ENCODE peak calls at places on chromosomes 12 and 14, in nine cellular contexts. One of them, this sample, is unnamed.
A peak's percentile ranks its signal among the peaks of the same experiment; 100 is the strongest.

GRCh38 chr12:51389302-51389999 is 1.8 kb downstream of the GALNT6 start:
- DNase-seq in esophagus squamous epithelium: no peak
- DNase-seq in heart right ventricle: no peak
- DNase-seq in spleen: no peak
- DNase-seq in aorta: no peak
- DNase-seq in transverse colon: peak; percentile 37
- DNase-seq in tibial artery: no peak
- DNase-seq in mucosa of descending colon: peak; percentile 51
- DNase-seq in naive thymus-derived CD4-positive, alpha-beta T cell: no peak
- DNase-seq in this sample: no peak

GRCh38 chr14:101256266-101256665 is 305.0 kb upstream of the DIO3 start:
- DNase-seq in esophagus squamous epithelium: no peak
- DNase-seq in heart right ventricle: no peak
- DNase-seq in spleen: no peak
- DNase-seq in aorta: no peak
- DNase-seq in transverse colon: no peak
- DNase-seq in tibial artery: no peak
- DNase-seq in mucosa of descending colon: no peak
- DNase-seq in naive thymus-derived CD4-positive, alpha-beta T cell: no peak
- DNase-seq in this sample: no peak

GRCh38 chr12:389138-390096 is at the start of gene KDM5A:
- DNase-seq in esophagus squamous epithelium: no peak
- DNase-seq in heart right ventricle: peak; percentile 93
- DNase-seq in spleen: peak; percentile 95
- DNase-seq in aorta: peak; percentile 96
- DNase-seq in transverse colon: peak; percentile 94
- DNase-seq in tibial artery: peak; percentile 81
- DNase-seq in mucosa of descending colon: peak; percentile 92
- DNase-seq in naive thymus-derived CD4-positive, alpha-beta T cell: peak; percentile 97
- DNase-seq in this sample: peak; percentile 93

GRCh38 chr12:69024907-69025306 is 91.9 kb upstream of the CPM start:
- DNase-seq in esophagus squamous epithelium: no peak
- DNase-seq in heart right ventricle: no peak
- DNase-seq in spleen: no peak
- DNase-seq in aorta: no peak
- DNase-seq in transverse colon: no peak
- DNase-seq in tibial artery: no peak
- DNase-seq in mucosa of descending colon: no peak
- DNase-seq in naive thymus-derived CD4-positive, alpha-beta T cell: no peak
- DNase-seq in this sample: no peak

GRCh38 chr12:26195250-26195640 is at the start of gene SSPN:
- DNase-seq in esophagus squamous epithelium: peak; percentile 7
- DNase-seq in heart right ventricle: peak; percentile 73
- DNase-seq in spleen: peak; percentile 83
- DNase-seq in aorta: peak; percentile 85
- DNase-seq in transverse colon: peak; percentile 64
- DNase-seq in tibial artery: peak; percentile 56
- DNase-seq in mucosa of descending colon: peak; percentile 68
- DNase-seq in naive thymus-derived CD4-positive, alpha-beta T cell: no peak
- DNase-seq in this sample: peak; percentile 74

GRCh38 chr14:55458800-55459577 is 18.6 kb upstream of the TBPL2 start:
- DNase-seq in esophagus squamous epithelium: no peak
- DNase-seq in heart right ventricle: no peak
- DNase-seq in spleen: no peak
- DNase-seq in aorta: no peak
- DNase-seq in transverse colon: no peak
- DNase-seq in tibial artery: no peak
- DNase-seq in mucosa of descending colon: no peak
- DNase-seq in naive thymus-derived CD4-positive, alpha-beta T cell: no peak
- DNase-seq in this sample: no peak

GRCh38 chr14:89201645-89202044 is 215.4 kb downstream of the FOXN3 start:
- DNase-seq in esophagus squamous epithelium: no peak
- DNase-seq in heart right ventricle: no peak
- DNase-seq in spleen: no peak
- DNase-seq in aorta: no peak
- DNase-seq in transverse colon: no peak
- DNase-seq in tibial artery: no peak
- DNase-seq in mucosa of descending colon: no peak
- DNase-seq in naive thymus-derived CD4-positive, alpha-beta T cell: no peak
- DNase-seq in this sample: no peak

GRCh38 chr14:57686317-57686716 is 179.6 kb downstream of the SLC35F4 start:
- DNase-seq in esophagus squamous epithelium: no peak
- DNase-seq in heart right ventricle: no peak
- DNase-seq in spleen: no peak
- DNase-seq in aorta: no peak
- DNase-seq in transverse colon: no peak
- DNase-seq in tibial artery: no peak
- DNase-seq in mucosa of descending colon: no peak
- DNase-seq in naive thymus-derived CD4-positive, alpha-beta T cell: no peak
- DNase-seq in this sample: no peak

GRCh38 chr14:85542623-85543022 is 12.7 kb downstream of the FLRT2 start:
- DNase-seq in esophagus squamous epithelium: no peak
- DNase-seq in heart right ventricle: no peak
- DNase-seq in spleen: no peak
- DNase-seq in aorta: no peak
- DNase-seq in transverse colon: no peak
- DNase-seq in tibial artery: no peak
- DNase-seq in mucosa of descending colon: no peak
- DNase-seq in naive thymus-derived CD4-positive, alpha-beta T cell: no peak
- DNase-seq in this sample: no peak
- H3K36me3 ChIP-seq in esophagus squamous epithelium: no peaks in the 10 kb centered on the region
- H3K36me3 ChIP-seq in heart right ventricle: no peaks in the 10 kb centered on the region
- H3K36me3 ChIP-seq in spleen: no peaks in the 10 kb centered on the region
- H3K36me3 ChIP-seq in aorta: no peaks in the 10 kb centered on the region
- H3K36me3 ChIP-seq in transverse colon: no peaks in the 10 kb centered on the region
- H3K36me3 ChIP-seq in tibial artery: no peaks in the 10 kb centered on the region
- H3K36me3 ChIP-seq in mucosa of descending colon: no peaks in the 10 kb centered on the region
- H3K36me3 ChIP-seq in naive thymus-derived CD4-positive, alpha-beta T cell: no peaks in the 10 kb centered on the region
- H3K36me3 ChIP-seq in this sample: no peaks in the 10 kb centered on the region

DNA sequence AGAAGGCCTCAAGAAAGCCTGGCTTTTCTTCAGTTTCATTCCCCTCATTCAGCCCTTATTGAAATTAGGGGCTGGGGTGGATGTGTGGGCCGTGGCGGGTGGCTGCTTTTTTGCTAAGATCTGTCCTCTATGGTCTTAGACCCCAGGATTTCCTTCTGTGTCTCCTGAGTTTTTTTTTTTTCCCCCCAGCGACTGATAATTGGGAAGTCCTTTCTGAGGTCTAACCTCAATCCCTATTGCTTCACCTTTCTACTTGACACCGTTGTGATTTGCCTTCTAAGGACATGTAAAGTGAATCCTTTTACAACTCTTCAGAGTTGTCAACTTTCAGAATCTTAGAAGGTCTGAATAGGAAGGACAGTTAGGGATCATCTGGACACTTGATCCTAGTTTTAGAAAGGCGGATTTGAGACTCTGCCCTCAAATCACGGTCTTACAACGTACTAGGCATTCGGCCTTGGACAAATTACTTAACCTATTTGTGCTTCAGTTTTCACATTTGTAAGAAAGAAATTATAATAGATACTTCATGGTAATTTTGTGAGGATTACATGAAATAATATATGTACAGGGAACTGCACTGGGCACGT is 4.4 kb downstream of the GPR84 start:
- DNase-seq in esophagus squamous epithelium: no peak
- DNase-seq in heart right ventricle: no peak
- DNase-seq in spleen: no peak
- DNase-seq in aorta: no peak
- DNase-seq in transverse colon: no peak
- DNase-seq in tibial artery: no peak
- DNase-seq in mucosa of descending colon: no peak
- DNase-seq in naive thymus-derived CD4-positive, alpha-beta T cell: no peak
- DNase-seq in this sample: no peak
- H3K4me1 ChIP-seq in esophagus squamous epithelium: peaks cover 31% of the 10 kb centered on the region
- H3K4me1 ChIP-seq in heart right ventricle: peaks cover 32% of the 10 kb centered on the region
- H3K4me1 ChIP-seq in spleen: peaks cover 58% of the 10 kb centered on the region
- H3K4me1 ChIP-seq in aorta: no peaks in the 10 kb centered on the region
- H3K4me1 ChIP-seq in transverse colon: no peaks in the 10 kb centered on the region
- H3K4me1 ChIP-seq in tibial artery: peaks cover 7% of the 10 kb centered on the region
- H3K4me1 ChIP-seq in mucosa of descending colon: no peaks in the 10 kb centered on the region
- H3K4me1 ChIP-seq in naive thymus-derived CD4-positive, alpha-beta T cell: peaks cover 24% of the 10 kb centered on the region
- H3K4me1 ChIP-seq in this sample: peaks cover 4% of the 10 kb centered on the region

GRCh38 chr14:24255931-24256696 is 6.9 kb downstream of the TGM1 start:
- DNase-seq in esophagus squamous epithelium: no peak
- DNase-seq in heart right ventricle: no peak
- DNase-seq in spleen: peak; percentile 36
- DNase-seq in aorta: no peak
- DNase-seq in transverse colon: no peak
- DNase-seq in tibial artery: no peak
- DNase-seq in mucosa of descending colon: no peak
- DNase-seq in naive thymus-derived CD4-positive, alpha-beta T cell: no peak
- DNase-seq in this sample: no peak

GRCh38 chr14:24258548-24259265 is 4.3 kb downstream of the TGM1 start:
- DNase-seq in esophagus squamous epithelium: no peak
- DNase-seq in heart right ventricle: no peak
- DNase-seq in spleen: peak; percentile 50
- DNase-seq in aorta: no peak
- DNase-seq in transverse colon: no peak
- DNase-seq in tibial artery: no peak
- DNase-seq in mucosa of descending colon: no peak
- DNase-seq in naive thymus-derived CD4-positive, alpha-beta T cell: no peak
- DNase-seq in this sample: no peak

GRCh38 chr14:24255438-24255837 is 7.5 kb downstream of the TGM1 start:
- DNase-seq in esophagus squamous epithelium: no peak
- DNase-seq in heart right ventricle: no peak
- DNase-seq in spleen: no peak
- DNase-seq in aorta: no peak
- DNase-seq in transverse colon: no peak
- DNase-seq in tibial artery: no peak
- DNase-seq in mucosa of descending colon: no peak
- DNase-seq in naive thymus-derived CD4-positive, alpha-beta T cell: no peak
- DNase-seq in this sample: no peak

GRCh38 chr14:24258119-24258518 is 4.9 kb downstream of the TGM1 start:
- DNase-seq in esophagus squamous epithelium: no peak
- DNase-seq in heart right ventricle: no peak
- DNase-seq in spleen: peak; percentile 51
- DNase-seq in aorta: no peak
- DNase-seq in transverse colon: no peak
- DNase-seq in tibial artery: no peak
- DNase-seq in mucosa of descending colon: no peak
- DNase-seq in naive thymus-derived CD4-positive, alpha-beta T cell: no peak
- DNase-seq in this sample: no peak

DNA sequence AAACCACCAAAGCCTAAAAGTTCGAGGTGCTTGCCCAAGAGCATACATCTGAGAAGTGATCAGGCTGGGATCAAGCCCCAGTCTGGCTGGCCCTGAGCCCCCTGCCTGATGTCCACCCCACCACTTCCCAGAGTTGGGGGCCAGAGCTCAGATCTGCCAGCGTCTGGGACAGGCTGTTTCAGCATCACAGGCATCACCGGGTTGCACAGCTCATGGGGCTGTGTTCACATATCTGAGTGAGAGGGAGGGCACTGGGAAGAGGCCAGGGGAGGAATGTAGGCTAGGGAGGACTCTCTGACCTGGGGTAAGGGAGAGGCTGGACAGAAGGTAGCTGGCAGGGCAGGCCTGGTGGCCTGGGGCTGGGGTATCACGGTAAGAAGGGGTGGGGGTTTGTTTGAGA is 6.0 kb downstream of the TGM1 start:
- DNase-seq in esophagus squamous epithelium: no peak
- DNase-seq in heart right ventricle: no peak
- DNase-seq in spleen: peak; percentile 66
- DNase-seq in aorta: no peak
- DNase-seq in transverse colon: no peak
- DNase-seq in tibial artery: no peak
- DNase-seq in mucosa of descending colon: no peak
- DNase-seq in naive thymus-derived CD4-positive, alpha-beta T cell: no peak
- DNase-seq in this sample: no peak
- H3K36me3 ChIP-seq in esophagus squamous epithelium: peaks cover 99% of the 10 kb centered on the region
- H3K36me3 ChIP-seq in heart right ventricle: no peaks in the 10 kb centered on the region
- H3K36me3 ChIP-seq in spleen: peaks cover 4% of the 10 kb centered on the region
- H3K36me3 ChIP-seq in aorta: no peaks in the 10 kb centered on the region
- H3K36me3 ChIP-seq in transverse colon: no peaks in the 10 kb centered on the region
- H3K36me3 ChIP-seq in tibial artery: peaks cover 24% of the 10 kb centered on the region
- H3K36me3 ChIP-seq in mucosa of descending colon: no peaks in the 10 kb centered on the region
- H3K36me3 ChIP-seq in naive thymus-derived CD4-positive, alpha-beta T cell: peaks cover 47% of the 10 kb centered on the region
- H3K36me3 ChIP-seq in this sample: no peaks in the 10 kb centered on the region

GRCh38 chr12:122665349-122665748 is 37.8 kb downstream of the HCAR2 start:
- DNase-seq in esophagus squamous epithelium: no peak
- DNase-seq in heart right ventricle: no peak
- DNase-seq in spleen: no peak
- DNase-seq in aorta: no peak
- DNase-seq in transverse colon: no peak
- DNase-seq in tibial artery: no peak
- DNase-seq in mucosa of descending colon: no peak
- DNase-seq in naive thymus-derived CD4-positive, alpha-beta T cell: no peak
- DNase-seq in this sample: no peak

GRCh38 chr12:122661938-122662337 is 41.2 kb downstream of the HCAR2 start:
- DNase-seq in esophagus squamous epithelium: no peak
- DNase-seq in heart right ventricle: no peak
- DNase-seq in spleen: no peak
- DNase-seq in aorta: no peak
- DNase-seq in transverse colon: no peak
- DNase-seq in tibial artery: no peak
- DNase-seq in mucosa of descending colon: no peak
- DNase-seq in naive thymus-derived CD4-positive, alpha-beta T cell: no peak
- DNase-seq in this sample: no peak

GRCh38 chr12:122669397-122670070 is 33.6 kb downstream of the HCAR2 start:
- DNase-seq in esophagus squamous epithelium: no peak
- DNase-seq in heart right ventricle: no peak
- DNase-seq in spleen: no peak
- DNase-seq in aorta: no peak
- DNase-seq in transverse colon: no peak
- DNase-seq in tibial artery: no peak
- DNase-seq in mucosa of descending colon: no peak
- DNase-seq in naive thymus-derived CD4-positive, alpha-beta T cell: no peak
- DNase-seq in this sample: no peak

GRCh38 chr12:122668268-122668667 is 34.9 kb downstream of the HCAR2 start:
- DNase-seq in esophagus squamous epithelium: no peak
- DNase-seq in heart right ventricle: no peak
- DNase-seq in spleen: no peak
- DNase-seq in aorta: no peak
- DNase-seq in transverse colon: no peak
- DNase-seq in tibial artery: no peak
- DNase-seq in mucosa of descending colon: no peak
- DNase-seq in naive thymus-derived CD4-positive, alpha-beta T cell: no peak
- DNase-seq in this sample: no peak

DNA sequence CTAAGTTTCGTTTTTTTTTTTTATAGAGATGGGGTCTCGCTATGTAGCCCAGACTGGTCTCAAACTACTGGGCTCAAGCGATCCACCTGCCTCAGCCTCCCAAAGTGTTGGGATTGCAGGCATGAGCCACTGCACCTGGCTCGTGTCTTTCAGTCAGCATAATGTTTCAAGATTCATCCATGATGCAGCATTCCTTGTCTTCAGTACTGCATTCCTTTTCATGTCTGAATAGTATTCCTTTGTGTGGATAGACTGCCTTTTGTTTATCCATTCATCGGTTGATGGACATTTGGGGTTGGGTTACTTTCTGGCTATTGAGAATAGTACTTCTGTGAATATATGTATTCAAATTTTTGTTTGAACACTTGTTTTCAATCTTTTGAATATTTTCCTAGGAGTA is 37.4 kb downstream of the HCAR2 start:
- DNase-seq in esophagus squamous epithelium: no peak
- DNase-seq in heart right ventricle: no peak
- DNase-seq in spleen: no peak
- DNase-seq in aorta: no peak
- DNase-seq in transverse colon: no peak
- DNase-seq in tibial artery: no peak
- DNase-seq in mucosa of descending colon: no peak
- DNase-seq in naive thymus-derived CD4-positive, alpha-beta T cell: no peak
- DNase-seq in this sample: no peak
- H3K4me1 ChIP-seq in esophagus squamous epithelium: peaks cover 6% of the 10 kb centered on the region
- H3K4me1 ChIP-seq in heart right ventricle: no peaks in the 10 kb centered on the region
- H3K4me1 ChIP-seq in spleen: no peaks in the 10 kb centered on the region
- H3K4me1 ChIP-seq in aorta: no peaks in the 10 kb centered on the region
- H3K4me1 ChIP-seq in transverse colon: no peaks in the 10 kb centered on the region
- H3K4me1 ChIP-seq in tibial artery: no peaks in the 10 kb centered on the region
- H3K4me1 ChIP-seq in mucosa of descending colon: no peaks in the 10 kb centered on the region
- H3K4me1 ChIP-seq in naive thymus-derived CD4-positive, alpha-beta T cell: no peaks in the 10 kb centered on the region
- H3K4me1 ChIP-seq in this sample: no peaks in the 10 kb centered on the region